ENCODE peak calls at places on chromosomes 3 and 15, in six cellular contexts. M, Q, E, Z, H and V are unnamed samples.

GRCh38 chr15:63791236-63791635 is 42.5 kb downstream of the HERC1 start:
- DNase-seq in Q (peak), Z (no peak), H (no peak), E (no peak), M (no peak), V (no peak)

GRCh38 chr3:53801319-53801718 is 44.9 kb downstream of the CHDH start:
- DNase-seq in Q (no peak), H (no peak), E (no peak), Z (no peak), M (no peak), V (no peak)

GRCh38 chr3:57555738-57556458 is at the start of gene PDE12:
- DNase-seq in M (peak), E (peak), Z (peak), Q (peak), H (peak), V (peak)

GRCh38 chr15:37824717-37825382 is 109.6 kb upstream of the TMCO5A start:
- DNase-seq in Q (peak), H (no peak), M (no peak), E (no peak), Z (peak), V (no peak)

GRCh38 chr3:129015388-129016105 is 14.4 kb downstream of the EFCC1 start:
- DNase-seq in Z (no peak), H (no peak), M (no peak), Q (no peak), E (no peak), V (no peak)

GRCh38 chr3:157479464-157480243 is 23.6 kb downstream of the VEPH1 start:
- DNase-seq in E (no peak), H (no peak), M (no peak), Q (no peak), Z (no peak), V (no peak)

GRCh38 chr3:124362418-124362817 is 367.8 kb upstream of the UMPS start:
- DNase-seq in M (no peak), Q (no peak), E (no peak), Z (no peak), H (no peak), V (no peak)

GRCh38 chr3:55911256-55911655 is 424.1 kb upstream of the WNT5A start:
- DNase-seq in Z (no peak), H (no peak), Q (no peak), E (no peak), M (no peak), V (no peak)

GRCh38 chr3:178320481-178321352 is 215.5 kb upstream of the KCNMB2 start:
- DNase-seq in M (no peak), E (no peak), Z (no peak), H (no peak), Q (no peak), V (no peak)

GRCh38 chr15:61644550-61644949 is 415.4 kb upstream of the RORA start:
- DNase-seq in Q (no peak), M (no peak), E (no peak), H (no peak), Z (no peak), V (no peak)

GRCh38 chr3:131957980-131958379 is 76.8 kb downstream of the CPNE4 start:
- DNase-seq in Q (no peak), Z (no peak), E (no peak), H (no peak), M (no peak), V (no peak)

GRCh38 chr3:184741259-184741556 is 29.3 kb upstream of the MAGEF1 start:
- DNase-seq in Q (no peak), E (no peak), Z (no peak), H (no peak), M (no peak), V (no peak)

GRCh38 chr15:62931650-62932049 is 110.9 kb upstream of the TPM1 start:
- DNase-seq in Q (no peak), Z (no peak), M (no peak), E (no peak), H (no peak), V (no peak)

GRCh38 chr3:195761503-195762248 is 40.9 kb downstream of the MUC20 start:
- DNase-seq in E (peak), Q (no peak), H (no peak), Z (no peak), M (no peak), V (no peak)

GRCh38 chr3:122668930-122669730 is 11.5 kb upstream of the PARP14 start:
- DNase-seq in Q (peak), M (no peak), Z (no peak), H (peak), E (peak), V (no peak)

GRCh38 chr3:155243512-155243921 is 50.0 kb downstream of the STRIT1 start:
- DNase-seq in M (no peak), Q (peak), E (no peak), Z (no peak), H (peak), V (no peak)

GRCh38 chr3:108089544-108089943 is 1.3 kb downstream of the CD47 start:
- DNase-seq in E (no peak), H (no peak), Q (peak), Z (no peak), M (no peak), V (no peak)

GRCh38 chr3:9957214-9957613 is 5.0 kb upstream of the PRRT3 start:
- DNase-seq in Z (no peak), E (no peak), M (no peak), Q (peak), H (peak), V (no peak)